ENCODE peak calls at places on chromosomes 13 and 19, in four cellular contexts. J is uterus, B is psoas muscle, P is mammary epithelial cell. Q is an unnamed sample.

GRCh38 chr13:47594833-47595232 is 406.2 kb downstream of the SUCLA2 start:
- DNase-seq in J (no peak), P (peak), B (no peak), Q (no peak)

GRCh38 chr19:50896591-50897190 is 14.5 kb downstream of the KLK4 start:
- DNase-seq in B (no peak), J (no peak), P (peak), Q (no peak)

GRCh38 chr13:37168151-37168550 is 62.7 kb upstream of the CSNK1A1L start:
- DNase-seq in P (no peak), J (no peak), B (no peak), Q (no peak)

GRCh38 chr13:112623051-112623711 is 35.2 kb upstream of the TUBGCP3 start:
- DNase-seq in B (no peak), P (no peak), J (no peak), Q (no peak)

GRCh38 chr13:35475131-35475959 is 1.1 kb downstream of the MAB21L1 start:
- DNase-seq in B (peak), J (no peak), P (peak), Q (peak)

GRCh38 chr13:27619093-27619705 is 1.1 kb downstream of the LNX2 start:
- DNase-seq in J (no peak), B (no peak), P (no peak), Q (no peak)

GRCh38 chr13:101919541-101920306 is 467.2 kb downstream of the ITGBL1 start:
- DNase-seq in B (no peak), P (no peak), J (no peak), Q (no peak)

GRCh38 chr19:10228925-10229324 is 2.2 kb downstream of the S1PR2 start:
- DNase-seq in B (no peak), P (no peak), J (peak), Q (no peak)

GRCh38 chr19:17727843-17728242 is 8.6 kb downstream of the MAP1S start:
- DNase-seq in P (no peak), J (no peak), B (no peak), Q (no peak)

GRCh38 chr19:34994643-34995471 is 5.3 kb upstream of the GRAMD1A start:
- DNase-seq in J (no peak), B (no peak), P (no peak), Q (no peak)

GRCh38 chr19:12784871-12785430 is 6.3 kb upstream of the JUNB start:
- DNase-seq in J (no peak), P (no peak), B (no peak), Q (no peak)

GRCh38 chr19:58559275-58560006 is 1.0 kb upstream of the UBE2M start:
- DNase-seq in B (peak), J (peak), P (peak), Q (peak)

GRCh38 chr19:51711702-51712101 is 12.1 kb downstream of the HAS1 start:
- DNase-seq in B (no peak), P (no peak), J (no peak), Q (no peak)

GRCh38 chr13:48125794-48126228 is 30.9 kb upstream of the MED4 start:
- DNase-seq in P (no peak), B (no peak), J (peak), Q (peak)

GRCh38 chr19:34712606-34713261 is 21.3 kb upstream of the ZNF181 start:
- DNase-seq in J (peak), B (no peak), P (peak), Q (peak)

GRCh38 chr13:95474992-95475391 is 77.5 kb upstream of the CLDN10 start:
- DNase-seq in P (no peak), B (no peak), J (no peak), Q (no peak)

GRCh38 chr19:18469245-18470107 is 31.5 kb upstream of the ISYNA1 start:
- DNase-seq in J (peak), P (no peak), B (peak), Q (no peak)

GRCh38 chr13:112775791-112776279 is 86.0 kb downstream of the ATP11A start:
- DNase-seq in J (no peak), P (no peak), B (no peak), Q (no peak)

GRCh38 chr19:15280915-15281683 is 48.9 kb upstream of the EPHX3 start:
- DNase-seq in B (peak), P (peak), J (peak), Q (no peak)

GRCh38 chr19:35353635-35354034 is 4.6 kb upstream of the FFAR3 start:
- DNase-seq in B (no peak), J (no peak), P (no peak), Q (no peak)

GRCh38 chr13:73945871-73946270 is 188.3 kb downstream of the KLF12 start:
- DNase-seq in J (no peak), P (peak), B (peak), Q (no peak)

GRCh38 chr19:4046946-4047683 is 19.6 kb downstream of the ZBTB7A start:
- DNase-seq in P (no peak), B (no peak), J (no peak), Q (no peak)

GRCh38 chr19:13795595-13796300 is 505 bp downstream of the ZSWIM4 start:
- DNase-seq in J (no peak), P (peak), B (no peak), Q (no peak)

GRCh38 chr13:112771877-112772538 is 82.2 kb downstream of the ATP11A start:
- DNase-seq in B (no peak), J (no peak), P (no peak), Q (no peak)

GRCh38 chr13:47908200-47908902 is 92.7 kb downstream of the SUCLA2 start:
- DNase-seq in J (no peak), B (no peak), P (peak), Q (no peak)

GRCh38 chr13:110336108-110336507 is 29.0 kb downstream of the COL4A2 start:
- DNase-seq in B (no peak), J (no peak), P (no peak), Q (no peak)

GRCh38 chr19:48818234-48818823 is 7.5 kb upstream of the BCAT2 start:
- DNase-seq in J (no peak), B (no peak), P (no peak), Q (no peak)

GRCh38 chr13:109208522-109208921 is 577.9 kb downstream of the IRS2 start:
- DNase-seq in P (no peak), B (no peak), J (no peak), Q (no peak)

GRCh38 chr19:49431330-49431749 is 6.2 kb downstream of the GFY start:
- DNase-seq in B (no peak), J (no peak), P (no peak), Q (no peak)

GRCh38 chr19:7861619-7862412 is 12.4 kb downstream of the PRR36 start:
- DNase-seq in J (no peak), B (no peak), P (no peak), Q (no peak)

GRCh38 chr19:19064811-19065745 is 1.3 kb downstream of the SLC25A42 start:
- DNase-seq in B (no peak), P (no peak), J (no peak), Q (no peak)

GRCh38 chr13:64272681-64273080 is 2857.0 kb upstream of the PCDH20 start:
- DNase-seq in B (no peak), J (no peak), P (no peak), Q (no peak)

GRCh38 chr13:25717798-25718197 is 334.0 kb downstream of the SHISA2 start:
- DNase-seq in B (no peak), J (no peak), P (no peak), Q (no peak)

GRCh38 chr19:58182577-58182988 is 278 bp upstream of the ZNF274 start:
- DNase-seq in P (peak), J (no peak), B (no peak), Q (no peak)

GRCh38 chr19:18903146-18904056 is 7.4 kb upstream of the CERS1 start:
- DNase-seq in B (no peak), J (no peak), P (no peak), Q (no peak)

GRCh38 chr13:108776650-108777049 is 147.2 kb downstream of the MYO16 start:
- DNase-seq in B (no peak), P (no peak), J (no peak), Q (no peak)

GRCh38 chr13:46795321-46795720 is 1.6 kb downstream of the ESD start:
- DNase-seq in P (no peak), B (no peak), J (no peak), Q (no peak)

GRCh38 chr19:58569191-58569942 is 3.8 kb downstream of the MZF1 start:
- DNase-seq in J (peak), P (no peak), B (peak), Q (no peak)

GRCh38 chr19:3039641-3040077 is 10.6 kb upstream of the TLE2 start:
- DNase-seq in B (peak), J (peak), P (no peak), Q (no peak)
- TF ChIP-seq CTCF in B (no peak), J (no peak), P (no peak), Q (no peak)

GRCh38 chr19:5895409-5895808 is 8.2 kb downstream of the NDUFA11 start:
- DNase-seq in J (no peak), P (no peak), B (no peak), Q (no peak)

GRCh38 chr19:5896365-5897076 is 7.1 kb downstream of the NDUFA11 start:
- DNase-seq in P (no peak), J (no peak), B (no peak), Q (no peak)

GRCh38 chr19:5895890-5896289 is 7.7 kb downstream of the NDUFA11 start:
- DNase-seq in B (no peak), P (no peak), J (no peak), Q (no peak)

GRCh38 chr19:5899728-5900526 is 3.7 kb downstream of the NDUFA11 start:
- DNase-seq in P (no peak), J (no peak), B (no peak), Q (no peak)

DNA sequence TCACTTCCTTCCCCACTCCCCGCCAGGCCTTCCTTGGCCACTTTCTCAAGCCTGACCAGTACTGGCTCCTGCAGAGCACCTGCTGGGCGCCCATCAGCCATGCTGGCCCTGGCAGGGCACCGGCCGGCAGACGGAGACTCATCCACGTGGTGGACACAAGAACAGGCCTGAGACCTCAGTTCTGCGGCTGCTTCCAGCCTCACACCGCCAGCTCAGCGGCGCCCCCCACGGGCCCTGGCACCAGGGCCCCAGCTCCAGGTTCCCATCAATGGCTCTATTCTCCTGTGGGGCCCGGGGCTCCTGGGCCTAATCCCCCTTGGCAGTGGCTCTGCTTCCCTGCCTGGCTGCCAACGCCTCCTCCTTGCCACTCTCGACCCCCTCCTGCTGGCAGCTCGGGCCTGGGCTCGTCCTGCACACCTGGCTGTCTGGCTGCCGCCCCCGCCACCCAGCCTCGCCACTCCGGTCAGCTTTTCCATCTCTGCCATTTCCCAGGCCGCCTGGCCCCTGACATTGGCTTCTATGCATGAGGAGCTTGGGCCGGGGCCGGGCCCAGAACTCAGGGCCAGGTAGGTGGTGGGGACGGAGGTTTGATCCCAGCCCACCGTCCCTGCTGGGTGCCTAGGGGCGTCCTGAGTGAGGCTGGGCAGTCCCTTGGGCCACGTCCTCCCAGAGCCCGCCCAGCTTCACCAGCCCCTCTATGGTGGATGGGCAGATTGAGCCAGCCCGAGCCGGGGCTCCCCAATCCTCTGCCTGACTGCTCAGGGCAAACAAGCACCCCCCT is 6.2 kb downstream of the NDUFA11 start:
- DNase-seq in B (no peak), P (no peak), J (no peak), Q (no peak)
- TF ChIP-seq CTCF in B (no peak), P (no peak), J (no peak), Q (no peak)

GRCh38 chr19:2485428-2485827 is 9.5 kb downstream of the GADD45B start:
- DNase-seq in B (no peak), P (no peak), J (no peak), Q (no peak)
- TF ChIP-seq CTCF in B (no peak), P (no peak), J (no peak), Q (no peak)

GRCh38 chr19:38650911-38651584 is 3.6 kb downstream of the ACTN4 start:
- DNase-seq in P (peak), B (no peak), J (peak), Q (no peak)

GRCh38 chr19:38650180-38650775 is 2.8 kb downstream of the ACTN4 start:
- DNase-seq in B (no peak), P (no peak), J (no peak), Q (no peak)

GRCh38 chr19:38654478-38655079 is 7.1 kb downstream of the ACTN4 start:
- DNase-seq in J (peak), B (no peak), P (no peak), Q (no peak)

GRCh38 chr19:38655148-38655824 is 7.8 kb downstream of the ACTN4 start:
- DNase-seq in B (no peak), J (no peak), P (peak), Q (no peak)

GRCh38 chr19:38653028-38653571 is 5.7 kb downstream of the ACTN4 start:
- DNase-seq in B (no peak), P (peak), J (peak), Q (no peak)
- TF ChIP-seq CTCF in B (no peak), P (no peak), J (no peak), Q (peak)

GRCh38 chr19:43956827-43957226 is 5.8 kb downstream of the ZNF221 start:
- DNase-seq in P (no peak), J (no peak), B (no peak), Q (no peak)

DNA sequence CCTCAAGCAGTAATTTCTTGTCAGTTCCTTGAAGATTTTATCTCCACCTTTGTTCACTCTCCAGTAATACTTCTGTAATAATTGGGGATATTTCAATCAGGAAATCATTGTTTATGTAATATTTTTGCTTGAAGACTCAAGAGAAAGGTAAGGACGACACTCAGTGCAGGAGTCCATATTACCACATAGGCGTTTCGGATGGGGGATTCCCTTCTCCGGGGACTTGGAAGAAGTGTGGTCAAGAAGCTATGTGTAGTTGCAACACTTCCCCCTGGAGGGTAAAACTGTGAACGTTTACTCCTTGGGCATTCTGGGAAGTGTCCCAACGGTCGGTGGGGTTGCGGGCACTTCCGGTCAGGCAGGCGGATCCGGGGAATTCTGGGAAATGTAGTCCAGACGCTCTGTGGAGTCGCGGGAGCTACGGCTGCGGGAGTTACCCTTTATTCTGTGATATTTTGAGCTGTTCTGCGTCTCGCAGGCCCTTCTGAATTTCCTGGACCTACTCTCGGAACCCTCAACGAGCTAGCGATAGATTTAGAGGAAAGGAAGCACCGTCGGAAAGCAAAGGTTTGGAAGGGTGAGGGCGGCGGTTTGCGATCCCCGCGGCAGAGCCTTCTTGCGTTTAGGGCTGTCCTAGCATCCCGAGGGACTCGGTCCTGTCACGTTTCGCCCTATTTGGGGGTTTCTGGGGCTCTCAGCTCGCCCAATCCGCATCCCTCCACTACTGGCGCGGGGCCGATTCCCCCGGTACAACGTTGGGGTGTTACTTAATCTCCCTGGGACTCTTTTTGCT is at the start of gene ZNF221:
- DNase-seq in B (peak), P (peak), J (peak), Q (peak)
- TF ChIP-seq CTCF in B (peak), P (peak), J (peak), Q (peak)

GRCh38 chr13:57030671-57031070 is 110.0 kb upstream of the PRR20A start:
- DNase-seq in P (no peak), B (no peak), J (no peak), Q (no peak)
- TF ChIP-seq CTCF in P (no peak), B (no peak), J (no peak), Q (no peak)

DNA sequence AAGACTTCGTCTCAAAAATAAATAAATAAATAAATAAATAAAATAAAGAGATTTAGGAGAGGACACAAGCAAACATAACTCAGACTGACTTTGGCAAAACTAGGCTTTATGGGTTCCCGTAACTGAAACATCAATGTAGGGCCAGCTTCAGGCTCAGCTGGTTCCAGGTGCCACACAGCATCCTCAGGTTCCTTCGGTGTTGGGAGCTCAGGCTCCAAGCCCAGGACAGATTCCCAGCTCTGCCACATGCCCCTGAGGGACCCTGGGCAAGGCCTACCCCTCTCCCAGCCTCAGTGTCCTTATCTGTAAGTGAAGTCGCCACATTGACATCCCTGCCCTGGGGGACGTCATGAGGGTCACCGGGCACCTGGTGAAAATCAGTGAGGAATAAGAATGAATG is 18.7 kb downstream of the MISP start:
- DNase-seq in J (no peak), P (no peak), B (no peak), Q (no peak)
- TF ChIP-seq CTCF in J (no peak), P (no peak), B (no peak), Q (no peak)

GRCh38 chr19:40376286-40376862 is 13.6 kb downstream of the HIPK4 start:
- DNase-seq in P (no peak), B (no peak), J (no peak), Q (no peak)

GRCh38 chr19:40371802-40372122 is 18.2 kb downstream of the HIPK4 start:
- DNase-seq in P (no peak), J (no peak), B (no peak), Q (no peak)

GRCh38 chr19:40377876-40378385 is 12.1 kb downstream of the HIPK4 start:
- DNase-seq in B (no peak), P (no peak), J (no peak), Q (no peak)

GRCh38 chr19:40370997-40371801 is 18.8 kb downstream of the HIPK4 start:
- DNase-seq in J (no peak), P (no peak), B (no peak), Q (no peak)

DNA sequence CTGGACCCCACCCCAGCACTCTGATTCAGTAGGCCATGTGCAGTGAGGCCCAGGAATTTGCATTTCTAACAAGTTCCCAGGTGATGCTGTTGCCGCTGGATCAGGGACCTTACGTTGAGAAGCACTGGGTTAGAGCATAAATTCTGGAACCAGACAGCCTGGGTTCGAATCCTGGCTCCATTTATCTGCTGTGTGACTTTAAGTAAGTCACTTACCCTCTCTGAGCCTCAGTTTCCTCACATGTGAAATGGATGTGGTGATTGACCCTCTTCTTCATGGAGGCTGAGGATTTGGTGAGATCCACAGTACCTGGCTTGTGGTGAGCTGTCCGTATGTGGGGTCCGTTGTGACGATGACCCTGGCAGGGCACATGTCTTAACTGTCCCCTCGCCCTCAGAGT is 15.9 kb downstream of the HIPK4 start:
- DNase-seq in J (no peak), B (no peak), P (no peak), Q (no peak)
- TF ChIP-seq CTCF in J (no peak), B (no peak), P (no peak), Q (no peak)

GRCh38 chr13:111554539-111555267 is 234.3 kb downstream of the TEX29 start:
- DNase-seq in J (no peak), P (no peak), B (no peak), Q (no peak)
- TF ChIP-seq CTCF in J (no peak), P (no peak), B (no peak), Q (no peak)

GRCh38 chr19:27777726-27778125 is 1435.2 kb downstream of the UQCRFS1 start:
- DNase-seq in J (no peak), P (no peak), B (no peak), Q (no peak)
- TF ChIP-seq CTCF in J (no peak), P (peak), B (no peak), Q (no peak)

Q was measured in AG09319.